ENCODE peak calls at places on chromosomes 13 and 19, in five cellular contexts. I, Y, W, B and T are unnamed samples.

GRCh38 chr13:53490732-53491131 is 462.1 kb downstream of the OLFM4 start:
- DNase-seq in I (no peak), W (no peak), Y (no peak), B (no peak), T (no peak)

GRCh38 chr19:58346961-58347929 is 6.0 kb downstream of the A1BG start:
- DNase-seq in I (peak; percentile 99), B (no peak), Y (peak; percentile 67), W (no peak), T (no peak)

GRCh38 chr13:108895220-108895704 is 265.9 kb downstream of the MYO16 start:
- DNase-seq in W (no peak), I (no peak), Y (no peak), B (no peak), T (peak; percentile 36)

GRCh38 chr13:45119469-45119989 is 781 bp upstream of the GTF2F2 start:
- DNase-seq in I (no peak), Y (no peak), W (no peak), B (peak; percentile 26), T (no peak)

GRCh38 chr13:24053505-24054251 is 106.8 kb upstream of the SPATA13 start:
- DNase-seq in Y (peak; percentile 73), W (peak; percentile 49), I (peak; percentile 18), B (peak; percentile 17), T (peak; percentile 67)

GRCh38 chr13:112053744-112054615 is 13.0 kb upstream of the SOX1 start:
- DNase-seq in Y (peak; percentile 33), W (no peak), I (no peak), B (no peak), T (no peak)

GRCh38 chr13:112894673-112895481 is 74.1 kb upstream of the MCF2L start:
- DNase-seq in I (no peak), B (no peak), Y (peak; percentile 64), W (no peak), T (peak; percentile 41)

GRCh38 chr13:95122063-95122462 is 179.2 kb downstream of the ABCC4 start:
- DNase-seq in B (no peak), W (no peak), I (no peak), Y (no peak), T (peak; percentile 40)

GRCh38 chr13:20689291-20689690 is 14.2 kb upstream of the IL17D start:
- DNase-seq in B (no peak), Y (no peak), W (no peak), I (no peak), T (no peak)

GRCh38 chr13:34515201-34515600 is 426.9 kb upstream of the NBEA start:
- DNase-seq in W (no peak), I (no peak), Y (no peak), B (no peak), T (no peak)

GRCh38 chr19:41218615-41219507 is at the start of gene AXL:
- DNase-seq in Y (peak; percentile 82), I (peak; percentile 42), B (no peak), W (peak; percentile 78), T (peak; percentile 25)

GRCh38 chr19:55563261-55563690 is 17.4 kb downstream of the ZNF579 start:
- DNase-seq in Y (no peak), W (no peak), I (no peak), B (no peak), T (no peak)

GRCh38 chr19:38268539-38268938 is 4.2 kb downstream of the SPINT2 start:
- DNase-seq in I (no peak), W (no peak), Y (no peak), B (no peak), T (no peak)

GRCh38 chr13:103884139-103884723 is 818.0 kb upstream of the SLC10A2 start:
- DNase-seq in I (no peak), Y (no peak), B (no peak), W (no peak), T (peak; percentile 4)

GRCh38 chr19:3710265-3710812 is 2.2 kb downstream of the TJP3 start:
- DNase-seq in I (peak; percentile 57), Y (peak; percentile 45), B (no peak), W (no peak), T (peak; percentile 90)

GRCh38 chr19:6219592-6220290 is 60.0 kb downstream of the MLLT1 start:
- DNase-seq in I (no peak), W (no peak), B (no peak), Y (no peak), T (no peak)

GRCh38 chr13:53005631-53006030 is 23.0 kb upstream of the OLFM4 start:
- DNase-seq in I (no peak), W (no peak), B (no peak), Y (no peak), T (no peak)

GRCh38 chr19:964761-965694 is 19.1 kb upstream of the WDR18 start:
- DNase-seq in I (no peak), W (no peak), B (no peak), Y (no peak), T (no peak)

GRCh38 chr19:588093-588742 is 1.5 kb upstream of the HCN2 start:
- DNase-seq in I (peak; percentile 53), Y (peak; percentile 90), W (peak; percentile 61), B (no peak), T (peak; percentile 57)

GRCh38 chr13:59603646-59604045 is 560.1 kb downstream of the DIAPH3 start:
- DNase-seq in W (no peak), I (no peak), B (no peak), Y (no peak), T (no peak)

GRCh38 chr19:32676186-32676894 is 692 bp downstream of the RGS9BP start:
- DNase-seq in W (no peak), B (no peak), Y (peak; percentile 55), I (no peak), T (no peak)

GRCh38 chr13:97125051-97125809 is 96.9 kb upstream of the MBNL2 start:
- DNase-seq in W (no peak), I (no peak), Y (peak; percentile 15), B (peak; percentile 63), T (peak; percentile 17)

GRCh38 chr13:41652735-41653361 is 195.5 kb downstream of the RGCC start:
- DNase-seq in I (peak; percentile 11), Y (no peak), W (no peak), B (no peak), T (peak; percentile 62)

GRCh38 chr13:27822873-27823311 is 30.6 kb downstream of the GSX1 start:
- DNase-seq in I (no peak), B (no peak), Y (no peak), W (no peak), T (no peak)

GRCh38 chr19:28330831-28331230 is 882.1 kb downstream of the UQCRFS1 start:
- DNase-seq in Y (no peak), W (no peak), I (no peak), B (no peak), T (no peak)

GRCh38 chr13:30796132-30796832 is 60.9 kb downstream of the ALOX5AP start:
- DNase-seq in B (peak; percentile 45), W (no peak), I (no peak), Y (no peak), T (no peak)
- TF ChIP-seq ATF2 in B (no peak), W (no peak), I (no peak), Y (no peak), T (no peak)

DNA sequence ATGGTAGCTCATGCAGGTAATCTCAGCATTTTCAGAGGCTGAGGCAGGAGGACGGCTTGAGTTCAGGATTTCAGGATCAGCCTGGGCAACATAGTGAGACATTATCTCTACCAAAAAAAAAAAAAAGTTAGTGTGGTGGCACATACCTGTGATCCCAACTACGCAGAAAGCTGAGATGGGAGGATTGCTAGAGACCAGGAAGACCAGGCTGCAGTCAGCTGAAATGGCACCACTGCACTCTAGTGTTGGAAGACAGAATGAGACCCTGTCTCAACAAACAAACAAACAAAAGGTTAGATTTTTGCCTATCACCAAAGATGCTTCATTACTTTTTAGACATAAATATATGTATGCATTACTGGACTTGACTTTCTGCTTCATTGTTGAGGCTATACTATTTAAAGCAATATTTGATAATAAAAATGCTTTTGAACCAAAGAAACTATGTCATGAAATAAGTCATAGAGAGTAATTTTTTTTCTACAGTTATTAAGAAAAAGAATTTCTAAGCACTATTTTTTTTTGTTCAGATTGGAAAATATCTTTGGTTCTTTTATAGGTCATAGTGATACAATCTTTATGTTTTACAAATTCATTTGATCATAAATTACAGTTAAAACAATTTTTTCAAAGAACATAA is 1180.1 kb upstream of the ATXN8OS start:
- DNase-seq in B (no peak), Y (peak; percentile 66), I (no peak), W (peak; percentile 43), T (peak; percentile 12)
- TF ChIP-seq ATF2 in B (no peak), Y (no peak), I (no peak), W (no peak), T (no peak)

GRCh38 chr13:18943273-18943672 is 238.4 kb downstream of the TUBA3C start:
- DNase-seq in I (no peak), B (no peak), Y (no peak), W (no peak), T (no peak)

GRCh38 chr13:18946738-18947137 is 234.9 kb downstream of the TUBA3C start:
- DNase-seq in I (no peak), Y (no peak), B (no peak), W (no peak), T (no peak)

GRCh38 chr13:18947376-18947977 is 234.1 kb downstream of the TUBA3C start:
- DNase-seq in W (no peak), I (no peak), B (no peak), Y (no peak), T (no peak)

GRCh38 chr13:18943721-18944391 is 237.8 kb downstream of the TUBA3C start:
- DNase-seq in W (no peak), Y (no peak), I (no peak), B (no peak), T (no peak)

DNA sequence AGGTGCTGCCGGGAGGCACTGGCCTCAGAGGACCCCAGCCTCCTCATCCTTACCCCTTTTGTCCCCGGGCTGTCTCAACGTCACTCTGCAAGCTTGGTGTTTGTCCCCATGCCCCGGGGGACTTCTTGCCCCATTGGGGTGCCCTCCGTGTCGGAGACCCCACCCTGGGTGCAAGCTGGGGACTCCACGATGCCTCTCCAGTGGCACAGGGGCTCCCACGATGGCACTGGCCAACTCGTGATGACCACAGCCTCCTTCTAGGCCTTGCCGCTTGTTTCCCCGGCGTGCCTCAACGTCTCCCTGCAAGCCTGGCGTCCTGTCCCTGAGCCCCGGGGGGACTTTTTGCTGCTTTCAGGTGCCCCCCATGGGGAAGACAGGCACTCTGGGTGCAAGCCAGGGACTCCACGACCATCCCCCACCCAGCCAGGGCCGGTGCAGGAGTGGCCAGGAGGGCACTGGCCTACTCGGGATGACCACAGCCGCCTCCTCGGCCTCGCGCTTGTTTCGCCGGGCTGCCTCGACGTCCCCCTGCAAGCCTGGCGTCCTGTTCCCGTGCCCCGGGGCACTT is 237.0 kb downstream of the TUBA3C start:
- DNase-seq in B (no peak), I (no peak), Y (no peak), W (no peak), T (no peak)
- TF ChIP-seq ATF2 in B (no peak), I (no peak), Y (no peak), W (no peak), T (no peak)

DNA sequence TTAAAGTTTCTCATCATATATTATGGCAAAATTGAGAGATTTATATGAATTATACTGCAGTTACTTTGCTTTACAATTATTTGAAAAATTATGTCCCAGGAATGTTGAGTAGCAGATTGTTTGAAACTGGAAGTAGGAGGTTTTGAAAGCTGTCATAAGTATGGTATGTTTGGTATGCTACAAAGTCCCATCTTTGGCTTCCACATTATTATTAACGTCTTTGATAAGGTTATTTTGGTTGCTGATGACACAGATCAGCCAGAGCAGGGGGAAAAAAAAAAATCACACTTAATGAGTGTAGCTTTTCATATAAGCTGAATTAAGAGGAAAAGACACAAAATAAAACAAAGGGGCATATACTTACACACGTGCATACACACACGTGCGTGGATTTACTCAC is 130.1 kb downstream of the SLITRK1 start:
- DNase-seq in Y (no peak), I (no peak), W (no peak), B (no peak), T (peak; percentile 16)
- TF ChIP-seq ATF2 in Y (no peak), I (no peak), W (no peak), B (no peak), T (no peak)

GRCh38 chr13:61410266-61410665 is 5.4 kb downstream of the PCDH20 start:
- DNase-seq in B (no peak), W (no peak), I (no peak), Y (no peak), T (no peak)
- TF ChIP-seq ATF2 in B (no peak), W (no peak), I (no peak), Y (no peak), T (no peak)